ENCODE peak calls at places on chromosomes 12 and 14, in seven cellular contexts. B is nephron progenitor cell, U is foreskin fibroblast, L is endodermal cell, A is thoracic aorta, N is tibial nerve, I is psoas muscle. T is an unnamed sample.

GRCh38 chr12:47400251-47400650 is 305.6 kb downstream of the RPAP3 start:
- DNase-seq in B (no peak), L (no peak), U (peak), I (no peak), A (no peak), N (no peak), T (no peak)

GRCh38 chr14:42671636-42672035 is 1065.0 kb downstream of the LRFN5 start:
- DNase-seq in L (no peak), N (no peak), I (no peak), A (no peak), B (no peak), U (peak), T (no peak)

GRCh38 chr14:96051231-96051630 is 12.1 kb downstream of the C14orf132 start:
- DNase-seq in L (no peak), N (no peak), B (no peak), I (no peak), A (no peak), U (no peak), T (no peak)

GRCh38 chr14:74825008-74825407 is 50.9 kb downstream of the PROX2 start:
- DNase-seq in A (no peak), I (no peak), L (no peak), U (peak), B (no peak), N (no peak), T (no peak)

GRCh38 chr14:52951730-52952481 is 1.1 kb upstream of the FERMT2 start:
- DNase-seq in U (peak), B (peak), A (no peak), N (peak), I (no peak), L (peak), T (no peak)

GRCh38 chr12:104521731-104522130 is 65.0 kb downstream of the CHST11 start:
- DNase-seq in U (peak), B (no peak), I (no peak), N (no peak), L (no peak), A (peak), T (no peak)

GRCh38 chr12:58302487-58303011 is 361.2 kb downstream of the ATP23 start:
- DNase-seq in A (no peak), I (no peak), U (no peak), L (no peak), N (no peak), B (no peak), T (no peak)

GRCh38 chr12:50458606-50459005 is 46.2 kb upstream of the DIP2B start:
- DNase-seq in A (no peak), L (no peak), U (no peak), N (no peak), B (no peak), I (no peak), T (no peak)

GRCh38 chr12:82329508-82329907 is 28.7 kb downstream of the CCDC59 start:
- DNase-seq in L (no peak), A (no peak), N (no peak), B (no peak), U (no peak), I (no peak), T (no peak)

GRCh38 chr12:50107416-50108268 is 3.8 kb downstream of the GPD1 start:
- DNase-seq in U (no peak), N (no peak), B (no peak), L (no peak), I (no peak), A (no peak), T (no peak)

GRCh38 chr12:77064891-77065360 is 443 bp downstream of the E2F7 start:
- DNase-seq in N (no peak), B (no peak), A (no peak), I (no peak), L (no peak), U (no peak), T (no peak)

GRCh38 chr12:63086149-63086915 is 64.7 kb downstream of the AVPR1A start:
- DNase-seq in B (no peak), U (no peak), I (no peak), N (no peak), L (no peak), A (no peak), T (no peak)

GRCh38 chr12:104351023-104351983 is 47.8 kb downstream of the EID3 start:
- DNase-seq in B (no peak), N (no peak), U (no peak), A (no peak), I (no peak), L (peak), T (no peak)

GRCh38 chr12:75560167-75560566 is 48.8 kb upstream of the KRR1 start:
- DNase-seq in B (no peak), N (no peak), A (no peak), L (no peak), U (no peak), I (no peak), T (no peak)

GRCh38 chr12:133057446-133057845 is 20.1 kb downstream of the ZNF84 start:
- DNase-seq in A (no peak), L (no peak), U (no peak), I (no peak), B (no peak), N (no peak), T (no peak)

GRCh38 chr14:33475623-33476022 is 475.3 kb downstream of the EGLN3 start:
- DNase-seq in N (peak), I (no peak), A (no peak), U (peak), L (peak), B (peak), T (peak)

GRCh38 chr14:89303452-89304435 is 113.3 kb downstream of the FOXN3 start:
- DNase-seq in A (peak), B (peak), U (peak), N (peak), I (peak), L (peak), T (no peak)

GRCh38 chr12:1093166-1093751 is 102.2 kb downstream of the ERC1 start:
- DNase-seq in A (no peak), U (peak), B (peak), I (no peak), L (peak), N (peak), T (peak)

GRCh38 chr12:51374856-51375255 is 16.4 kb downstream of the GALNT6 start:
- DNase-seq in U (no peak), L (no peak), I (no peak), B (no peak), A (no peak), N (no peak), T (no peak)

GRCh38 chr12:3436496-3437060 is 54.4 kb upstream of the PRMT8 start:
- DNase-seq in N (no peak), I (no peak), U (no peak), L (peak), B (no peak), A (no peak), T (no peak)

GRCh38 chr12:130254476-130255276 is 83.0 kb upstream of the PIWIL1 start:
- DNase-seq in N (no peak), B (no peak), L (no peak), A (no peak), I (no peak), U (no peak), T (peak)

GRCh38 chr12:117226505-117226904 is 36.2 kb upstream of the FBXO21 start:
- DNase-seq in I (peak), U (no peak), A (no peak), B (no peak), N (no peak), L (no peak), T (no peak)

GRCh38 chr14:94748667-94749347 is 21.1 kb downstream of the GSC start:
- DNase-seq in B (peak), A (no peak), I (no peak), L (peak), N (no peak), U (no peak), T (peak)

GRCh38 chr12:57740656-57741412 is 2.3 kb upstream of the AGAP2 start:
- DNase-seq in B (no peak), A (no peak), N (no peak), U (no peak), I (no peak), L (no peak), T (no peak)

GRCh38 chr14:34354556-34354955 is 107.5 kb downstream of the SPTSSA start:
- DNase-seq in B (no peak), U (no peak), A (no peak), N (no peak), L (no peak), I (no peak), T (no peak)

GRCh38 chr14:28772613-28773012 is 6.0 kb downstream of the FOXG1 start:
- DNase-seq in A (no peak), N (no peak), L (no peak), I (no peak), U (no peak), B (no peak), T (no peak)

GRCh38 chr12:55963760-55964159 is 2.1 kb downstream of the PMEL start:
- DNase-seq in N (no peak), B (no peak), U (no peak), A (no peak), I (no peak), L (no peak), T (no peak)

GRCh38 chr14:69079188-69079742 is 73.7 kb downstream of the DCAF5 start:
- DNase-seq in A (no peak), U (peak), N (no peak), L (no peak), I (no peak), B (no peak), T (no peak)

GRCh38 chr14:70685480-70686197 is 43.9 kb downstream of the TTC9 start:
- DNase-seq in L (peak), B (no peak), A (no peak), U (no peak), N (no peak), I (no peak), T (no peak)

GRCh38 chr12:104769207-104769606 is 188.9 kb downstream of the SLC41A2 start:
- DNase-seq in I (no peak), N (no peak), U (no peak), B (no peak), L (no peak), A (no peak), T (no peak)

GRCh38 chr12:50224026-50224692 is 57.0 kb upstream of the CERS5 start:
- DNase-seq in B (no peak), L (peak), N (no peak), U (no peak), A (no peak), I (no peak), T (no peak)

GRCh38 chr14:32230695-32231280 is 27.7 kb upstream of the RNU6-8 start:
- DNase-seq in L (peak), I (no peak), N (no peak), U (peak), B (no peak), A (no peak), T (no peak)

GRCh38 chr14:91331761-91332447 is 85.7 kb downstream of the CCDC88C start:
- DNase-seq in A (no peak), I (no peak), L (no peak), N (no peak), B (no peak), U (no peak), T (no peak)

GRCh38 chr14:70013269-70013873 is 134.2 kb downstream of the SMOC1 start:
- DNase-seq in B (peak), L (peak), N (no peak), U (no peak), A (no peak), I (no peak), T (peak)

GRCh38 chr12:87253157-87253556 is 776.0 kb downstream of the C12orf50 start:
- DNase-seq in I (no peak), U (no peak), N (no peak), B (no peak), L (no peak), A (no peak), T (no peak)

GRCh38 chr12:48979602-48980388 is 1.7 kb downstream of the WNT1 start:
- DNase-seq in N (no peak), A (no peak), I (peak), U (no peak), B (no peak), L (no peak), T (no peak)

GRCh38 chr12:92505373-92506340 is 197.1 kb upstream of the PLEKHG7 start:
- DNase-seq in B (peak), U (no peak), N (peak), I (peak), L (no peak), A (peak), T (peak)

GRCh38 chr12:92503977-92504966 is 198.5 kb upstream of the PLEKHG7 start:
- DNase-seq in L (no peak), A (no peak), B (no peak), I (peak), U (no peak), N (peak), T (no peak)

GRCh38 chr12:92503029-92503931 is 199.5 kb upstream of the PLEKHG7 start:
- DNase-seq in A (no peak), B (no peak), N (no peak), L (no peak), U (no peak), I (no peak), T (no peak)

GRCh38 chr12:92506460-92506859 is 196.3 kb upstream of the PLEKHG7 start:
- DNase-seq in B (no peak), N (no peak), U (no peak), L (no peak), A (no peak), I (no peak), T (no peak)

DNA sequence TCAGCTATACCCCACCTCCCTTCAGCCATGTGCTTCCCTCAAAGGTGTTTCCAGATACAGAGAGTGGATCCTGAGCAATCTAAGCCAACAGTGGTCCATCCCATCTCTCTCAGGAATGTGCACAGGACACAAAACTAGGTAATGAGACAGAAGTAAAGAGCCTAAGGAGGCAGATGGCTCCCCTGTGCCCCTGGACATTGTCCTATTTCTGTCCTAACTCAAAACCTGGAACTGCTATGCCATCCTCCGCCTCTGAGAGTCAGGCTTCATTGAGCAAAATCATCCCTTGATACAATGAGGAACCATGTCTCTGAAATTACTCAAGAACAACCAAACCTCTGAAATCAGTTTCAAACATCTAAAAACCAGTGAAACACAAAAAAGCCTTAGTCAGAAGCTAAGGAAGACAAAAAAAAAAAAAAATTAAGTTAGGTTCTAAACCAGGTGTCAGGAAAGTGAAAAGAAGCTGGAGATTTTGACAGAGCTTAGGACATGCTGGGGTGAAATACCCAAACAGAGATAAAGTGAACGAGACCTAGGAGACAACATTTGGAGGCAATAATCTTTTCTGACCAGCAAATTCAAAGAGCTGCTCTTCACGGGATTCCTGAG is 200.3 kb upstream of the PLEKHG7 start:
- DNase-seq in B (no peak), U (no peak), A (no peak), L (no peak), I (no peak), N (peak), T (no peak)
- TF ChIP-seq CTCF in B (no peak), U (no peak), A (no peak), L (peak), I (peak), N (no peak), T (no peak)

DNA sequence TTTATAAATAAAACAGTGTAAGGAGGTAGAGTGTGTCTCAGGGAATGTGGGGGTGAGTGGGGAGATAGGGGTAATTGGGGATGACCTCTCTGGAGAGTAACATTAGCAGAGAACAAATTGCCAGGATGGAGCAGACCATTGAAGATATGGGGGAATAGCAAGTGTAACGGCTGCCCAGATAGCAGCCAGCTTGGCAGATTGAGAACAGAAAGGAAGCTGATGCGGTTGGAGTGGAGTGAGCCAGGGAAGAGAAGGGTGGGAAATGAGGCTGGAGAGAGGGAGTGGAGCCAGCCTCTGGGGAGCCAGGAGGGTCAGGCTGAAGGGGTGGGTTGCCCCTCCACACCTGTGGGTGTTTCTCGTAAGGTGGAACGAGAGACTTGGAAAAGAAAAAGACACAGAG is 5.6 kb upstream of the ADCK1 start:
- DNase-seq in A (no peak), U (no peak), N (no peak), L (no peak), I (no peak), B (no peak), T (no peak)
- TF ChIP-seq CTCF in A (no peak), U (no peak), N (no peak), L (no peak), I (no peak), B (no peak), T (no peak)

GRCh38 chr14:72904840-72905561 is 11.1 kb upstream of the DPF3 start:
- DNase-seq in B (peak), I (peak), N (peak), U (peak), L (peak), A (no peak), T (peak)
- TF ChIP-seq CTCF in B (peak), I (peak), N (peak), U (peak), L (peak), A (peak), T (peak)

DNA sequence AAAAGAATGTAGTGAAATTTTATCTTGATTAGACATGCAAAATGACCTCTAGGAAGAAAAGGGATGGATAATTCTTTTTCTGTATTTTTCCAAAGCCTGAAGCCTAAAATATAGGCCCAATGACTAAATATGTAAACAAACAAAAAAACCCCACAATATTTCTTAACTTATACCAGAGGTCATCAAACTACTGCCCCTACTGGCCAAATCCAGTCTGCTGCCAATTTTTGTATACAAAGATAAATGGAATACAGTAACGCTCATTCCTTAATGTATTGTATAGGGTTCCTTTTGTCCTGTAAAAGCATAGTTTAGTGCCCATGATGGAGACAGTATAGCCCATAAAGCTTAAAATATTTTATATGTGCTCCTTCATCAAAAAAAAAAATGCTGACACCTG is 145.7 kb upstream of the ALG10 start:
- DNase-seq in N (no peak), I (no peak), L (peak), U (no peak), B (no peak), A (no peak), T (no peak)
- TF ChIP-seq CTCF in N (no peak), I (no peak), L (peak), U (no peak), B (no peak), A (no peak), T (peak)

DNA sequence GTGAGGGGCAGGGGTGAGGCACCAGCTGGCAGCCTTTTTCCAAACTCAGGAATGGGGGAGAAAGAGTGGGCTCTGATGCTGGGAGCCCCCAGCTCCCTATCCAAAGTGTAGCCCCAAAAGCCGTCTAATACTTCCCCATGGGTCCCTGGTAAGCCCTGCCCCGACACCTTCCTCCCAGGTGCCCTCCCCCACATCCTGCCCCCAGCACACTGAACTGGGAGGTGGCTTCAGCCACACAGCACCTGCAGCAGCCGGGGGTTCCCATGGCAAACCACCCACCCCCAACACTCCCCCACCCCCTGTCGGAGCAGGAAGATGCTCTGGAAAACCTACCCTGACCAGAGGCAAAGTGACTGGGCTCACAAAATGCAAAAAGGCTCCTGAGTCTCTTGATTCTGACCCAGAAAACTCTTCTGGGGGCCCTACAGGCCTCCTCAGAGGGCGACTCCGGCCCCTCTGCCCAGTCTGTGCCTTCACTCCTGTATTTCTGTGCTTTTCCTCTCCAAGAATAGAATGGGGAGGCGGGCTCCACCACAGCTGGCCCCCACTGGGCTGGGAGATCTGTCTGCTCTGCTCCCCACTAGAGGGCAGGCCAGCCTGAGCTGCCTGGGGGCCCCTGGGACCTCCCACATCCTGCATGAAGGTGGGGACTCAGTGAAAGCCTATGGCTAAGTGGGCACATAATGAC is 81.6 kb downstream of the ITPK1 start:
- DNase-seq in A (no peak), L (peak), I (no peak), U (no peak), N (no peak), B (peak), T (no peak)
- TF ChIP-seq CTCF in A (no peak), L (peak), I (peak), U (peak), N (peak), B (peak), T (peak)